ENCODE peak calls at places on chromosomes 3 and 15, in eight cellular contexts. One of them, this sample, is unnamed. For H3K4me1, the result is how much of the 10 kb centered on the place peaks cover.

GRCh38 chr3:51373658-51374421 is 11.3 kb upstream of the MANF start:
- DNase-seq in neural progenitor cell: no peak
- DNase-seq in PC-3: no peak
- DNase-seq in astrocyte: no peak
- DNase-seq in CD8-positive, alpha-beta T cell: no peak
- DNase-seq in heart right ventricle: no peak
- DNase-seq in effector memory CD4-positive, alpha-beta T cell: no peak
- DNase-seq in HAP-1: no peak
- DNase-seq in this sample: no peak

GRCh38 chr15:68309024-68309423 is 31.5 kb downstream of the FEM1B start:
- DNase-seq in neural progenitor cell: no peak
- DNase-seq in astrocyte: no peak
- DNase-seq in CD8-positive, alpha-beta T cell: no peak
- DNase-seq in HAP-1: no peak
- DNase-seq in heart right ventricle: no peak
- DNase-seq in PC-3: no peak
- DNase-seq in effector memory CD4-positive, alpha-beta T cell: no peak
- DNase-seq in this sample: no peak

GRCh38 chr3:182793663-182794454 is 555 bp downstream of the ATP11B start:
- DNase-seq in HAP-1: no peak
- DNase-seq in effector memory CD4-positive, alpha-beta T cell: peak
- DNase-seq in CD8-positive, alpha-beta T cell: peak
- DNase-seq in neural progenitor cell: peak
- DNase-seq in astrocyte: peak
- DNase-seq in PC-3: peak
- DNase-seq in heart right ventricle: peak
- DNase-seq in this sample: peak

GRCh38 chr3:72938471-72939265 is 50.8 kb downstream of the GXYLT2 start:
- DNase-seq in CD8-positive, alpha-beta T cell: peak
- DNase-seq in HAP-1: peak
- DNase-seq in heart right ventricle: no peak
- DNase-seq in PC-3: peak
- DNase-seq in effector memory CD4-positive, alpha-beta T cell: no peak
- DNase-seq in neural progenitor cell: peak
- DNase-seq in astrocyte: peak
- DNase-seq in this sample: peak

GRCh38 chr3:126782554-126782953 is 78.5 kb downstream of the CHCHD6 start:
- DNase-seq in HAP-1: no peak
- DNase-seq in heart right ventricle: no peak
- DNase-seq in astrocyte: peak
- DNase-seq in neural progenitor cell: no peak
- DNase-seq in effector memory CD4-positive, alpha-beta T cell: no peak
- DNase-seq in PC-3: peak
- DNase-seq in CD8-positive, alpha-beta T cell: no peak
- DNase-seq in this sample: no peak

GRCh38 chr3:73321286-73321685 is 259.8 kb downstream of the EBLN2 start:
- DNase-seq in heart right ventricle: no peak
- DNase-seq in CD8-positive, alpha-beta T cell: no peak
- DNase-seq in astrocyte: no peak
- DNase-seq in HAP-1: no peak
- DNase-seq in PC-3: no peak
- DNase-seq in effector memory CD4-positive, alpha-beta T cell: no peak
- DNase-seq in neural progenitor cell: no peak
- DNase-seq in this sample: no peak

GRCh38 chr3:43223670-43224364 is 62.5 kb upstream of the SNRK start:
- DNase-seq in HAP-1: no peak
- DNase-seq in astrocyte: no peak
- DNase-seq in heart right ventricle: no peak
- DNase-seq in CD8-positive, alpha-beta T cell: no peak
- DNase-seq in PC-3: no peak
- DNase-seq in neural progenitor cell: no peak
- DNase-seq in effector memory CD4-positive, alpha-beta T cell: no peak
- DNase-seq in this sample: peak

GRCh38 chr3:129120254-129121004 is 1.2 kb downstream of the RAB43 start:
- DNase-seq in neural progenitor cell: peak
- DNase-seq in astrocyte: peak
- DNase-seq in CD8-positive, alpha-beta T cell: peak
- DNase-seq in heart right ventricle: peak
- DNase-seq in effector memory CD4-positive, alpha-beta T cell: peak
- DNase-seq in HAP-1: peak
- DNase-seq in PC-3: peak
- DNase-seq in this sample: peak

GRCh38 chr15:76309561-76310330 is 1.5 kb downstream of the ETFA start:
- DNase-seq in HAP-1: no peak
- DNase-seq in PC-3: peak
- DNase-seq in CD8-positive, alpha-beta T cell: no peak
- DNase-seq in neural progenitor cell: no peak
- DNase-seq in effector memory CD4-positive, alpha-beta T cell: no peak
- DNase-seq in astrocyte: peak
- DNase-seq in heart right ventricle: no peak
- DNase-seq in this sample: no peak

GRCh38 chr3:184741259-184741556 is 29.3 kb upstream of the MAGEF1 start:
- DNase-seq in neural progenitor cell: no peak
- DNase-seq in astrocyte: no peak
- DNase-seq in HAP-1: no peak
- DNase-seq in heart right ventricle: no peak
- DNase-seq in effector memory CD4-positive, alpha-beta T cell: no peak
- DNase-seq in CD8-positive, alpha-beta T cell: no peak
- DNase-seq in PC-3: no peak
- DNase-seq in this sample: no peak

GRCh38 chr15:83112233-83112958 is 5.0 kb downstream of the TM6SF1 start:
- DNase-seq in heart right ventricle: no peak
- DNase-seq in neural progenitor cell: no peak
- DNase-seq in CD8-positive, alpha-beta T cell: no peak
- DNase-seq in HAP-1: no peak
- DNase-seq in PC-3: no peak
- DNase-seq in astrocyte: peak
- DNase-seq in effector memory CD4-positive, alpha-beta T cell: no peak
- DNase-seq in this sample: no peak

GRCh38 chr15:72227720-72228119 is 3.3 kb downstream of the PKM start:
- DNase-seq in CD8-positive, alpha-beta T cell: no peak
- DNase-seq in astrocyte: no peak
- DNase-seq in neural progenitor cell: no peak
- DNase-seq in PC-3: peak
- DNase-seq in heart right ventricle: no peak
- DNase-seq in HAP-1: no peak
- DNase-seq in effector memory CD4-positive, alpha-beta T cell: no peak
- DNase-seq in this sample: no peak

GRCh38 chr15:84983299-84983698 is 1.6 kb downstream of the PDE8A start:
- DNase-seq in heart right ventricle: no peak
- DNase-seq in PC-3: no peak
- DNase-seq in neural progenitor cell: no peak
- DNase-seq in CD8-positive, alpha-beta T cell: no peak
- DNase-seq in astrocyte: no peak
- DNase-seq in effector memory CD4-positive, alpha-beta T cell: no peak
- DNase-seq in HAP-1: peak
- DNase-seq in this sample: no peak

GRCh38 chr3:126543457-126544090 is 15.2 kb downstream of the C3orf22 start:
- DNase-seq in neural progenitor cell: no peak
- DNase-seq in astrocyte: no peak
- DNase-seq in heart right ventricle: no peak
- DNase-seq in HAP-1: no peak
- DNase-seq in effector memory CD4-positive, alpha-beta T cell: no peak
- DNase-seq in PC-3: no peak
- DNase-seq in CD8-positive, alpha-beta T cell: no peak
- DNase-seq in this sample: no peak

GRCh38 chr3:107432013-107432515 is 54.8 kb downstream of the CCDC54 start:
- DNase-seq in PC-3: peak
- DNase-seq in effector memory CD4-positive, alpha-beta T cell: no peak
- DNase-seq in neural progenitor cell: peak
- DNase-seq in astrocyte: peak
- DNase-seq in heart right ventricle: no peak
- DNase-seq in CD8-positive, alpha-beta T cell: peak
- DNase-seq in HAP-1: no peak
- DNase-seq in this sample: no peak

GRCh38 chr15:42890161-42890913 is 30.2 kb downstream of the TTBK2 start:
- DNase-seq in HAP-1: peak
- DNase-seq in heart right ventricle: no peak
- DNase-seq in neural progenitor cell: no peak
- DNase-seq in PC-3: peak
- DNase-seq in CD8-positive, alpha-beta T cell: no peak
- DNase-seq in effector memory CD4-positive, alpha-beta T cell: no peak
- DNase-seq in astrocyte: peak
- DNase-seq in this sample: no peak

GRCh38 chr3:183038221-183038620 is 57.9 kb upstream of the DCUN1D1 start:
- DNase-seq in HAP-1: no peak
- DNase-seq in PC-3: no peak
- DNase-seq in heart right ventricle: no peak
- DNase-seq in astrocyte: no peak
- DNase-seq in neural progenitor cell: no peak
- DNase-seq in effector memory CD4-positive, alpha-beta T cell: no peak
- DNase-seq in CD8-positive, alpha-beta T cell: no peak
- DNase-seq in this sample: no peak

GRCh38 chr15:57224664-57225063 is 151.6 kb upstream of the CGNL1 start:
- DNase-seq in PC-3: peak
- DNase-seq in HAP-1: no peak
- DNase-seq in effector memory CD4-positive, alpha-beta T cell: no peak
- DNase-seq in neural progenitor cell: no peak
- DNase-seq in CD8-positive, alpha-beta T cell: no peak
- DNase-seq in astrocyte: peak
- DNase-seq in heart right ventricle: no peak
- DNase-seq in this sample: no peak

GRCh38 chr15:100298257-100298656 is 43.5 kb downstream of the ADAMTS17 start:
- DNase-seq in astrocyte: no peak
- DNase-seq in heart right ventricle: no peak
- DNase-seq in effector memory CD4-positive, alpha-beta T cell: no peak
- DNase-seq in CD8-positive, alpha-beta T cell: no peak
- DNase-seq in neural progenitor cell: no peak
- DNase-seq in PC-3: no peak
- DNase-seq in HAP-1: no peak
- DNase-seq in this sample: no peak

GRCh38 chr3:197750863-197751737 is 1.4 kb downstream of the FYTTD1 start:
- DNase-seq in HAP-1: no peak
- DNase-seq in effector memory CD4-positive, alpha-beta T cell: no peak
- DNase-seq in PC-3: peak
- DNase-seq in CD8-positive, alpha-beta T cell: peak
- DNase-seq in astrocyte: peak
- DNase-seq in heart right ventricle: peak
- DNase-seq in neural progenitor cell: peak
- DNase-seq in this sample: peak

GRCh38 chr3:120931593-120931992 is 23.6 kb downstream of the STXBP5L start:
- DNase-seq in PC-3: no peak
- DNase-seq in effector memory CD4-positive, alpha-beta T cell: no peak
- DNase-seq in CD8-positive, alpha-beta T cell: no peak
- DNase-seq in HAP-1: no peak
- DNase-seq in astrocyte: no peak
- DNase-seq in heart right ventricle: no peak
- DNase-seq in neural progenitor cell: no peak
- DNase-seq in this sample: no peak

GRCh38 chr15:48946088-48946839 is 17.5 kb downstream of the SHC4 start:
- DNase-seq in neural progenitor cell: no peak
- DNase-seq in astrocyte: peak
- DNase-seq in heart right ventricle: no peak
- DNase-seq in CD8-positive, alpha-beta T cell: no peak
- DNase-seq in PC-3: peak
- DNase-seq in HAP-1: no peak
- DNase-seq in effector memory CD4-positive, alpha-beta T cell: no peak
- DNase-seq in this sample: no peak

GRCh38 chr3:65955792-65956477 is 82.8 kb downstream of the MAGI1 start:
- DNase-seq in heart right ventricle: no peak
- DNase-seq in HAP-1: no peak
- DNase-seq in PC-3: peak
- DNase-seq in CD8-positive, alpha-beta T cell: no peak
- DNase-seq in effector memory CD4-positive, alpha-beta T cell: no peak
- DNase-seq in astrocyte: peak
- DNase-seq in neural progenitor cell: no peak
- DNase-seq in this sample: no peak

GRCh38 chr3:37814547-37814946 is 47.1 kb upstream of the CTDSPL start:
- DNase-seq in astrocyte: no peak
- DNase-seq in effector memory CD4-positive, alpha-beta T cell: no peak
- DNase-seq in HAP-1: peak
- DNase-seq in PC-3: peak
- DNase-seq in neural progenitor cell: peak
- DNase-seq in CD8-positive, alpha-beta T cell: no peak
- DNase-seq in heart right ventricle: no peak
- DNase-seq in this sample: no peak
- H3K4me1 ChIP-seq in astrocyte: under half
- H3K4me1 ChIP-seq in effector memory CD4-positive, alpha-beta T cell: under half
- H3K4me1 ChIP-seq in HAP-1: under half
- H3K4me1 ChIP-seq in PC-3: under half
- H3K4me1 ChIP-seq in neural progenitor cell: under half
- H3K4me1 ChIP-seq in CD8-positive, alpha-beta T cell: under half
- H3K4me1 ChIP-seq in heart right ventricle: under half
- H3K4me1 ChIP-seq in this sample: under half

GRCh38 chr15:74394090-74394846 is 26.8 kb upstream of the CYP11A1 start:
- DNase-seq in effector memory CD4-positive, alpha-beta T cell: no peak
- DNase-seq in CD8-positive, alpha-beta T cell: no peak
- DNase-seq in heart right ventricle: no peak
- DNase-seq in HAP-1: no peak
- DNase-seq in astrocyte: no peak
- DNase-seq in neural progenitor cell: no peak
- DNase-seq in PC-3: no peak
- DNase-seq in this sample: no peak
- H3K4me1 ChIP-seq in effector memory CD4-positive, alpha-beta T cell: under half
- H3K4me1 ChIP-seq in CD8-positive, alpha-beta T cell: under half
- H3K4me1 ChIP-seq in heart right ventricle: under half
- H3K4me1 ChIP-seq in HAP-1: under half
- H3K4me1 ChIP-seq in astrocyte: half or more
- H3K4me1 ChIP-seq in neural progenitor cell: under half
- H3K4me1 ChIP-seq in PC-3: under half
- H3K4me1 ChIP-seq in this sample: under half

DNA sequence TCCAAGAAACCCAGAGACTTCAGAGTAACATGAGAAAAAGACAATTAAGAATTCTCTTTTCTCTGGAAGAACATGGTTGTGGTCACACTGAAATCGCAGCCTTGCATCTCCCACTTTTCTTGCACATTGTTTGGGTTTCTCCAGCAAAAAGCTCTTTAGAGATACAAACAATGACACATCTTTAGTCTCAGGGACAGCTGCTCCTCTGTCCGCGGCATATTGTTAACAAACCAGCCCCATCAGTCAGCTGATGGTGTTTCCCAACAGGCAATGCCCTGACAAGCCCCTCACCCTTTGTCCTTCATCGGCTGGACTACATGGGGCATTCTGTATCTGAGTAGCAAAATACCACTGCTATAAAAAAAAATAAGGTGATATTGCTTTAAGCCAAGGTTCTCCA is 53.4 kb downstream of the UMPS start:
- DNase-seq in astrocyte: peak
- DNase-seq in effector memory CD4-positive, alpha-beta T cell: no peak
- DNase-seq in neural progenitor cell: peak
- DNase-seq in PC-3: no peak
- DNase-seq in heart right ventricle: no peak
- DNase-seq in HAP-1: no peak
- DNase-seq in CD8-positive, alpha-beta T cell: no peak
- DNase-seq in this sample: no peak
- H3K4me1 ChIP-seq in astrocyte: half or more
- H3K4me1 ChIP-seq in effector memory CD4-positive, alpha-beta T cell: under half
- H3K4me1 ChIP-seq in neural progenitor cell: under half
- H3K4me1 ChIP-seq in PC-3: under half
- H3K4me1 ChIP-seq in heart right ventricle: half or more
- H3K4me1 ChIP-seq in HAP-1: under half
- H3K4me1 ChIP-seq in CD8-positive, alpha-beta T cell: under half
- H3K4me1 ChIP-seq in this sample: under half

DNA sequence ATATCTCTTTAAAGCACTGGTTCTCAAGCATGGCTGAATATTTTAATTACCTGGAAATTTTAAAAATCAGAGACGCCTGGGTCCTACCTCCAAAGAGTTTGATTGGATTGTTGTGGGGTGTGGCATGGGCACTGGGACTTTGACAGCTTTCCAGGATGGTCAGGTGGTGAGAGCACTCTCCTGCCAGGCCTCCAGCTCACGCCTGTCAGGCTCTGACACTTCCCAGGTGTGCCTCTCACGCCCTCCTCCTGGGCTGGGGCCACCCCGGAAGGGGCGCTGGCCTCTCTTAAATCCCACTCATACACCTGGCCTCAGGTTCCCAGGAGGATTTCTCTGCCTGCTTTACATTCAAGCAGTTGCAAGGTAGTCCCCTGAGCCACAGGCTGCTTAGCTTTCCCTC is 48.5 kb downstream of the AMOTL2 start:
- DNase-seq in effector memory CD4-positive, alpha-beta T cell: no peak
- DNase-seq in astrocyte: no peak
- DNase-seq in neural progenitor cell: no peak
- DNase-seq in heart right ventricle: no peak
- DNase-seq in HAP-1: no peak
- DNase-seq in PC-3: no peak
- DNase-seq in CD8-positive, alpha-beta T cell: no peak
- DNase-seq in this sample: no peak
- H3K4me1 ChIP-seq in effector memory CD4-positive, alpha-beta T cell: under half
- H3K4me1 ChIP-seq in astrocyte: under half
- H3K4me1 ChIP-seq in neural progenitor cell: under half
- H3K4me1 ChIP-seq in heart right ventricle: under half
- H3K4me1 ChIP-seq in HAP-1: under half
- H3K4me1 ChIP-seq in PC-3: half or more
- H3K4me1 ChIP-seq in CD8-positive, alpha-beta T cell: under half
- H3K4me1 ChIP-seq in this sample: under half

This sample was measured in CD4-positive, alpha-beta memory T cell.